ENCODE peak calls at places on chromosomes 6 and 20, in five cellular contexts. One of them, this sample, is unnamed.

GRCh38 chr6:162119349-162119748 is 608.2 kb downstream of the PRKN start:
- DNase-seq in A549: no peak
- DNase-seq in gastrocnemius medialis: peak; percentile 33
- DNase-seq in Peyer's patch: no peak
- DNase-seq in transverse colon: peak; percentile 10
- DNase-seq in this sample: no peak

GRCh38 chr20:12660918-12661317 is 347.9 kb upstream of the SPTLC3 start:
- DNase-seq in A549: no peak
- DNase-seq in gastrocnemius medialis: no peak
- DNase-seq in Peyer's patch: no peak
- DNase-seq in transverse colon: no peak
- DNase-seq in this sample: no peak

GRCh38 chr6:75279418-75279817 is 5.2 kb downstream of the TMEM30A start:
- DNase-seq in A549: no peak
- DNase-seq in gastrocnemius medialis: no peak
- DNase-seq in Peyer's patch: no peak
- DNase-seq in transverse colon: no peak
- DNase-seq in this sample: peak; percentile 6

GRCh38 chr6:27407153-27407814 is 18.7 kb downstream of the ZNF391 start:
- DNase-seq in A549: no peak
- DNase-seq in gastrocnemius medialis: no peak
- DNase-seq in Peyer's patch: no peak
- DNase-seq in transverse colon: no peak
- DNase-seq in this sample: no peak

GRCh38 chr6:123805921-123806320 is 2.3 kb downstream of the NKAIN2 start:
- DNase-seq in A549: no peak
- DNase-seq in gastrocnemius medialis: no peak
- DNase-seq in Peyer's patch: no peak
- DNase-seq in transverse colon: no peak
- DNase-seq in this sample: no peak

GRCh38 chr6:159640722-159641482 is 52.1 kb downstream of the SOD2 start:
- DNase-seq in A549: no peak
- DNase-seq in gastrocnemius medialis: no peak
- DNase-seq in Peyer's patch: no peak
- DNase-seq in transverse colon: no peak
- DNase-seq in this sample: no peak

GRCh38 chr6:10759884-10760329 is 12.3 kb downstream of the TMEM14B start:
- DNase-seq in A549: peak; percentile 40
- DNase-seq in gastrocnemius medialis: peak; percentile 26
- DNase-seq in Peyer's patch: no peak
- DNase-seq in transverse colon: no peak
- DNase-seq in this sample: peak; percentile 16

GRCh38 chr6:39225946-39226437 is 3.3 kb downstream of the KCNK5 start:
- DNase-seq in A549: no peak
- DNase-seq in gastrocnemius medialis: no peak
- DNase-seq in Peyer's patch: no peak
- DNase-seq in transverse colon: no peak
- DNase-seq in this sample: peak; percentile 65

GRCh38 chr6:99801805-99802204 is 192.2 kb downstream of the MCHR2 start:
- DNase-seq in A549: no peak
- DNase-seq in gastrocnemius medialis: no peak
- DNase-seq in Peyer's patch: no peak
- DNase-seq in transverse colon: no peak
- DNase-seq in this sample: no peak

GRCh38 chr20:63976980-63977391 is 2.5 kb downstream of the SAMD10 start:
- DNase-seq in A549: no peak
- DNase-seq in gastrocnemius medialis: no peak
- DNase-seq in Peyer's patch: peak; percentile 45
- DNase-seq in transverse colon: no peak
- DNase-seq in this sample: no peak

GRCh38 chr20:30513050-30513628 is 744.3 kb upstream of the DEFB115 start:
- DNase-seq in A549: no peak
- DNase-seq in gastrocnemius medialis: no peak
- DNase-seq in Peyer's patch: no peak
- DNase-seq in transverse colon: no peak
- DNase-seq in this sample: no peak

GRCh38 chr20:38985060-38985459 is 22.9 kb downstream of the DHX35 start:
- DNase-seq in A549: no peak
- DNase-seq in gastrocnemius medialis: no peak
- DNase-seq in Peyer's patch: no peak
- DNase-seq in transverse colon: no peak
- DNase-seq in this sample: no peak

GRCh38 chr6:115485400-115485799 is 575.3 kb downstream of the FRK start:
- DNase-seq in A549: no peak
- DNase-seq in gastrocnemius medialis: no peak
- DNase-seq in Peyer's patch: no peak
- DNase-seq in transverse colon: no peak
- DNase-seq in this sample: no peak

GRCh38 chr6:1423578-1423977 is 34.2 kb downstream of the FOXF2 start:
- DNase-seq in A549: no peak
- DNase-seq in gastrocnemius medialis: no peak
- DNase-seq in Peyer's patch: no peak
- DNase-seq in transverse colon: no peak
- DNase-seq in this sample: no peak

GRCh38 chr6:25193147-25193864 is 85.9 kb upstream of the CARMIL1 start:
- DNase-seq in A549: peak; percentile 25
- DNase-seq in gastrocnemius medialis: peak; percentile 26
- DNase-seq in Peyer's patch: no peak
- DNase-seq in transverse colon: no peak
- DNase-seq in this sample: no peak

GRCh38 chr6:132198040-132198439 is 203.2 kb downstream of the MOXD1 start:
- DNase-seq in A549: no peak
- DNase-seq in gastrocnemius medialis: no peak
- DNase-seq in Peyer's patch: no peak
- DNase-seq in transverse colon: no peak
- DNase-seq in this sample: no peak

GRCh38 chr6:6701864-6702263 is 113.3 kb downstream of the LY86 start:
- DNase-seq in A549: no peak
- DNase-seq in gastrocnemius medialis: no peak
- DNase-seq in Peyer's patch: peak; percentile 76
- DNase-seq in transverse colon: peak; percentile 61
- DNase-seq in this sample: peak; percentile 92

GRCh38 chr6:11207199-11207968 is 25.1 kb downstream of the NEDD9 start:
- DNase-seq in A549: peak; percentile 58
- DNase-seq in gastrocnemius medialis: peak; percentile 32
- DNase-seq in Peyer's patch: no peak
- DNase-seq in transverse colon: peak; percentile 71
- DNase-seq in this sample: no peak

GRCh38 chr6:26240981-26241770 is 123.8 kb upstream of the BTN3A2 start:
- DNase-seq in A549: no peak
- DNase-seq in gastrocnemius medialis: no peak
- DNase-seq in Peyer's patch: no peak
- DNase-seq in transverse colon: no peak
- DNase-seq in this sample: peak; percentile 84

GRCh38 chr6:123770247-123770949 is 33.3 kb upstream of the NKAIN2 start:
- DNase-seq in A549: no peak
- DNase-seq in gastrocnemius medialis: no peak
- DNase-seq in Peyer's patch: no peak
- DNase-seq in transverse colon: no peak
- DNase-seq in this sample: no peak

GRCh38 chr6:113830140-113830539 is 27.0 kb upstream of the MARCKS start:
- DNase-seq in A549: no peak
- DNase-seq in gastrocnemius medialis: no peak
- DNase-seq in Peyer's patch: no peak
- DNase-seq in transverse colon: no peak
- DNase-seq in this sample: no peak

GRCh38 chr6:84424956-84425355 is 197.5 kb upstream of the CEP162 start:
- DNase-seq in A549: no peak
- DNase-seq in gastrocnemius medialis: no peak
- DNase-seq in Peyer's patch: no peak
- DNase-seq in transverse colon: no peak
- DNase-seq in this sample: no peak

GRCh38 chr20:17747431-17747846 is 47.7 kb downstream of the BANF2 start:
- DNase-seq in A549: peak; percentile 60
- DNase-seq in gastrocnemius medialis: peak; percentile 18
- DNase-seq in Peyer's patch: no peak
- DNase-seq in transverse colon: no peak
- DNase-seq in this sample: no peak

GRCh38 chr6:109611502-109611901 is 79.5 kb downstream of the AK9 start:
- DNase-seq in A549: no peak
- DNase-seq in gastrocnemius medialis: no peak
- DNase-seq in Peyer's patch: no peak
- DNase-seq in transverse colon: no peak
- DNase-seq in this sample: no peak

GRCh38 chr6:109609737-109610136 is 81.3 kb downstream of the AK9 start:
- DNase-seq in A549: no peak
- DNase-seq in gastrocnemius medialis: no peak
- DNase-seq in Peyer's patch: no peak
- DNase-seq in transverse colon: no peak
- DNase-seq in this sample: no peak

GRCh38 chr6:109612268-109612667 is 78.7 kb downstream of the AK9 start:
- DNase-seq in A549: no peak
- DNase-seq in gastrocnemius medialis: no peak
- DNase-seq in Peyer's patch: no peak
- DNase-seq in transverse colon: no peak
- DNase-seq in this sample: no peak

GRCh38 chr6:109610555-109610954 is 80.4 kb downstream of the AK9 start:
- DNase-seq in A549: no peak
- DNase-seq in gastrocnemius medialis: no peak
- DNase-seq in Peyer's patch: no peak
- DNase-seq in transverse colon: no peak
- DNase-seq in this sample: no peak

GRCh38 chr6:109606362-109606761 is 84.6 kb downstream of the AK9 start:
- DNase-seq in A549: no peak
- DNase-seq in gastrocnemius medialis: no peak
- DNase-seq in Peyer's patch: no peak
- DNase-seq in transverse colon: no peak
- DNase-seq in this sample: no peak
- TF ChIP-seq POLR2A in A549: no peak
- TF ChIP-seq POLR2A in gastrocnemius medialis: no peak
- TF ChIP-seq POLR2A in Peyer's patch: no peak
- TF ChIP-seq POLR2A in transverse colon: no peak
- TF ChIP-seq POLR2A in this sample: no peak

DNA sequence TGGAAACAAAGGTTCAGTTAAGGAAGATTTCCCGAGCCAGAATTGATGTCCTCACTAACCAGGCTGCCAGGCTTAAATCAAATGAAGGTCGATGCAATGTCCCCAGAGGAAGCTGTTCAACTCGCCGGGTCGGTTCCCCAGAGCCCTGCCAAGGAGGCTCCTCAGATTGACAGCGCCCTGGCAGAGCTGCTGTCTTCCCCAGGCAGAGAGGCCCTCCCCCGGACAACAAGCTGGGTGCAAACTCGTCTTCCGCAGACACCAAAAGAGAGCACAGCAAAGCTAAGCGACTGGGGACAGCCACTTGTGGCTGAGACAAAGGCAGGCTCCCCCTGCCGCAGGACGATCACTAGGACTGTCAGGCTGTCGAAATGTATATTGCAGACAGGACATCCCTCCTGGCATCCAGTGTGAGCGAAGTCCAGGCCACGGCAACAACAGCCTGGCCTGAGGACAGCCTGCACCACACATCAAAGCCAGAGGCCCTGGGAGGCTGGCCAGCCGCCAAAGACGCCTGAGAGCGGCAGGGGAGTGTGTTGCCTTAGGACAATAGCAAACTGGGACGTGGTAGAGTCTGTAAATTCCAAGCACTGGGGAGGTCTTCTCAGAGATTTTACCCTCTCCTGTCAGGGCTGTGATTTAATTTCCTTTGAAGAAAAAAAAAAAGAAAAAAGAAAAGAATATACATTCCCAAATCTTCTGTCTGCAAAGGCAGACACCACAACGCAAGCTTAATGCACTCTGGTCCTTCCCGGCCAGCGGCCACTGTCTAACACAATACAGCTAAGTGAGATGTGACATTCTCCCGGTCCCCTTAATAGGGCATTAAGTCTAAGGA is 99.1 kb downstream of the HIVEP2 start:
- DNase-seq in A549: no peak
- DNase-seq in gastrocnemius medialis: peak; percentile 88
- DNase-seq in Peyer's patch: peak; percentile 94
- DNase-seq in transverse colon: peak; percentile 90
- DNase-seq in this sample: no peak
- TF ChIP-seq POLR2A in A549: no peak
- TF ChIP-seq POLR2A in gastrocnemius medialis: peak; percentile 55
- TF ChIP-seq POLR2A in Peyer's patch: peak; percentile 87
- TF ChIP-seq POLR2A in transverse colon: peak; percentile 54
- TF ChIP-seq POLR2A in this sample: no peak

DNA sequence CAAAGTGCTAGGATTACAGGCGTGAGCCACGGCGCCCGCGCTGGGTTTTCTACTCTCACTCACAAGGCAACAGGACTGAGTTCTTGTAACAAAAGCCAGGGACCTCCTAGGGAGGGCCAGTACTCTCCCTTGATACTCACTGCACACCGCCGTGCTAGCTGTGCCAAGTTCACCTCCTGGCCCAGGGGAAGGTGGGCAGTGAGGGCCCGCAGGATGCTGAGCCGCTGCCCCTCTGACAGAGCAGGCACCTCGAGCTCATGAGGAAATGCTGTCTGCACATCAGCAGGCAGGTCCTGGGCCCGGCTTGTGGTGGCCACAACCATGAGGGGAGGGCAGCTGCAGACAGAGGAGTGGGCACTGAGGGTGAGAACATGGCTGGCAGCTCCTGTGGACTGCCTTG is 6.7 kb downstream of the GNMT start:
- DNase-seq in A549: no peak
- DNase-seq in gastrocnemius medialis: no peak
- DNase-seq in Peyer's patch: no peak
- DNase-seq in transverse colon: no peak
- DNase-seq in this sample: no peak
- TF ChIP-seq POLR2A in A549: no peak
- TF ChIP-seq POLR2A in gastrocnemius medialis: no peak
- TF ChIP-seq POLR2A in Peyer's patch: no peak
- TF ChIP-seq POLR2A in transverse colon: no peak
- TF ChIP-seq POLR2A in this sample: no peak

GRCh38 chr6:79872303-79872702 is 75.0 kb downstream of the ELOVL4 start:
- DNase-seq in A549: no peak
- DNase-seq in gastrocnemius medialis: no peak
- DNase-seq in Peyer's patch: no peak
- DNase-seq in transverse colon: no peak
- DNase-seq in this sample: no peak

GRCh38 chr6:79872986-79873385 is 74.4 kb downstream of the ELOVL4 start:
- DNase-seq in A549: no peak
- DNase-seq in gastrocnemius medialis: no peak
- DNase-seq in Peyer's patch: no peak
- DNase-seq in transverse colon: no peak
- DNase-seq in this sample: no peak

GRCh38 chr6:79868098-79868722 is 79.1 kb downstream of the ELOVL4 start:
- DNase-seq in A549: peak; percentile 44
- DNase-seq in gastrocnemius medialis: no peak
- DNase-seq in Peyer's patch: no peak
- DNase-seq in transverse colon: no peak
- DNase-seq in this sample: peak; percentile 76

GRCh38 chr6:79869184-79869583 is 78.2 kb downstream of the ELOVL4 start:
- DNase-seq in A549: no peak
- DNase-seq in gastrocnemius medialis: no peak
- DNase-seq in Peyer's patch: no peak
- DNase-seq in transverse colon: no peak
- DNase-seq in this sample: no peak

GRCh38 chr6:79869600-79870084 is 77.7 kb downstream of the ELOVL4 start:
- DNase-seq in A549: peak; percentile 52
- DNase-seq in gastrocnemius medialis: peak; percentile 43
- DNase-seq in Peyer's patch: peak; percentile 86
- DNase-seq in transverse colon: peak; percentile 86
- DNase-seq in this sample: peak; percentile 80
- TF ChIP-seq POLR2A in A549: no peak
- TF ChIP-seq POLR2A in gastrocnemius medialis: no peak
- TF ChIP-seq POLR2A in Peyer's patch: no peak
- TF ChIP-seq POLR2A in transverse colon: no peak
- TF ChIP-seq POLR2A in this sample: no peak

GRCh38 chr6:37353761-37354525 is at the start of gene RNF8:
- DNase-seq in A549: peak; percentile 90
- DNase-seq in gastrocnemius medialis: peak; percentile 83
- DNase-seq in Peyer's patch: peak; percentile 92
- DNase-seq in transverse colon: peak; percentile 94
- DNase-seq in this sample: peak; percentile 93
- TF ChIP-seq POLR2A in A549: peak; percentile 83
- TF ChIP-seq POLR2A in gastrocnemius medialis: no peak
- TF ChIP-seq POLR2A in Peyer's patch: peak; percentile 46
- TF ChIP-seq POLR2A in transverse colon: peak; percentile 59
- TF ChIP-seq POLR2A in this sample: peak; percentile 61